ENCODE peak calls at places on chromosomes 7 and 10, in five cellular contexts. E is stimulated activated CD8-positive, alpha-beta memory T cell treated with anti-CD3 and anti-CD28 coated beads, Interleukin-12 subunit alpha, Interleukin-12 subunit beta, amount 100 ng/mL, for 1 hour; J is GM18507; K is lower leg skin; M is NCI-H2029. N is an unnamed sample.

GRCh38 chr7:139725077-139725476 is 52.7 kb downstream of the HIPK2 start:
- DNase-seq in M (peak), K (no peak), J (no peak), E (no peak), N (no peak)

GRCh38 chr10:87054373-87055295 is 34.5 kb downstream of the FAM25A start:
- DNase-seq in E (no peak), K (no peak), J (no peak), M (no peak), N (peak)

GRCh38 chr7:35617076-35617475 is 77.9 kb downstream of the HERPUD2 start:
- DNase-seq in E (no peak), K (no peak), M (no peak), J (no peak), N (no peak)

GRCh38 chr7:113086431-113086888 is at the start of gene GPR85:
- DNase-seq in J (peak), E (no peak), M (no peak), K (no peak), N (peak)

GRCh38 chr10:59817806-59818205 is 64.6 kb upstream of the MRLN start:
- DNase-seq in M (no peak), E (no peak), K (peak), J (no peak), N (no peak)

GRCh38 chr10:124236818-124237217 is 143.4 kb upstream of the CHST15 start:
- DNase-seq in J (no peak), E (no peak), K (no peak), M (no peak), N (no peak)

GRCh38 chr10:77636967-77637473 is 588 bp downstream of the KCNMA1 start:
- DNase-seq in E (no peak), K (no peak), J (no peak), M (no peak), N (no peak)

GRCh38 chr7:93958216-93958615 is 36.7 kb downstream of the GNG11 start:
- DNase-seq in K (no peak), J (no peak), E (no peak), M (no peak), N (no peak)

GRCh38 chr10:43073721-43074120 is 3.1 kb upstream of the RET start:
- DNase-seq in K (no peak), J (no peak), M (no peak), E (no peak), N (no peak)

GRCh38 chr10:12699258-12699700 is 302.2 kb downstream of the CCDC3 start:
- DNase-seq in K (no peak), J (no peak), E (no peak), M (no peak), N (peak)

GRCh38 chr10:20885678-20886077 is 11.4 kb downstream of the NEBL start:
- DNase-seq in K (no peak), M (peak), E (no peak), J (no peak), N (no peak)

GRCh38 chr7:138468244-138469123 is 8.4 kb downstream of the TRIM24 start:
- DNase-seq in J (no peak), M (peak), E (no peak), K (no peak), N (no peak)

GRCh38 chr10:60139290-60139689 is 232.9 kb upstream of the CCDC6 start:
- DNase-seq in M (no peak), J (no peak), E (no peak), K (no peak), N (no peak)

GRCh38 chr7:100801833-100802568 is 25.3 kb downstream of the EPHB4 start:
- DNase-seq in M (no peak), J (no peak), E (no peak), K (peak), N (peak)

GRCh38 chr7:76069238-76069638 is 21.3 kb downstream of the MDH2 start:
- DNase-seq in E (no peak), K (peak), M (no peak), J (no peak), N (peak)

GRCh38 chr7:122887198-122887597 is 938 bp upstream of the CADPS2 start:
- DNase-seq in J (no peak), E (no peak), M (no peak), K (peak), N (no peak)

GRCh38 chr7:38276096-38276857 is 2.8 kb upstream of the TARP start:
- DNase-seq in K (no peak), E (no peak), J (no peak), M (no peak), N (no peak)

GRCh38 chr7:117871401-117871777 is 1.9 kb downstream of the CTTNBP2 start:
- DNase-seq in E (no peak), J (no peak), M (no peak), K (no peak), N (no peak)

GRCh38 chr7:90201500-90201899 is 10.0 kb upstream of the STEAP2 start:
- DNase-seq in K (no peak), E (no peak), J (no peak), M (no peak), N (no peak)

GRCh38 chr7:47383696-47384445 is 198.0 kb downstream of the TNS3 start:
- DNase-seq in K (no peak), E (no peak), M (no peak), J (no peak), N (no peak)

GRCh38 chr7:151794508-151795167 is 82.3 kb downstream of the PRKAG2 start:
- DNase-seq in E (no peak), M (no peak), K (no peak), J (no peak), N (no peak)

GRCh38 chr10:129971381-129972144 is 7.5 kb upstream of the EBF3 start:
- DNase-seq in E (no peak), M (no peak), K (no peak), J (no peak), N (no peak)

GRCh38 chr10:1049425-1049958 is 573 bp upstream of the IDI1 start:
- DNase-seq in E (no peak), M (no peak), J (no peak), K (no peak), N (no peak)

GRCh38 chr10:52229271-52229931 is 84.7 kb upstream of the DKK1 start:
- DNase-seq in K (no peak), E (no peak), J (no peak), M (no peak), N (no peak)

GRCh38 chr10:17003151-17003550 is 126.5 kb downstream of the CUBN start:
- DNase-seq in E (peak), J (no peak), K (no peak), M (no peak), N (peak)

GRCh38 chr7:134820295-134820694 is 40.9 kb downstream of the CALD1 start:
- DNase-seq in E (no peak), M (no peak), J (no peak), K (no peak), N (no peak)

GRCh38 chr7:6651866-6652445 is 14.8 kb downstream of the ZNF316 start:
- DNase-seq in J (no peak), K (no peak), E (no peak), M (no peak), N (no peak)

GRCh38 chr10:131975003-131975402 is 6.7 kb downstream of the BNIP3 start:
- DNase-seq in K (no peak), M (no peak), E (no peak), J (no peak), N (no peak)

GRCh38 chr7:36021367-36021766 is 131.7 kb upstream of the EEPD1 start:
- DNase-seq in K (no peak), E (no peak), J (no peak), M (no peak), N (no peak)

GRCh38 chr7:117715784-117716445 is 157.3 kb downstream of the CTTNBP2 start:
- DNase-seq in K (no peak), M (peak), J (peak), E (no peak), N (peak)

GRCh38 chr10:131056091-131056490 is 255.4 kb downstream of the TCERG1L start:
- DNase-seq in M (no peak), K (no peak), E (no peak), J (no peak), N (no peak)

GRCh38 chr10:128792426-128793140 is 666.4 kb upstream of the MKI67 start:
- DNase-seq in J (no peak), E (no peak), K (no peak), M (no peak), N (no peak)

GRCh38 chr7:68684246-68684850 is 913.9 kb upstream of the AUTS2 start:
- DNase-seq in K (no peak), E (no peak), J (no peak), M (peak), N (no peak)

N was measured in GM04504.